ENCODE peak calls at places on chromosomes 11 and 22, in four cellular contexts. One of them, this sample, is unnamed.

GRCh38 chr11:74257934-74258553 is 53.4 kb downstream of the P4HA3 start:
- DNase-seq in small intestine: no peak
- DNase-seq in CD4-positive, alpha-beta T cell: no peak
- DNase-seq in right atrium auricular region: peak; percentile 74
- DNase-seq in this sample: no peak

GRCh38 chr22:20638143-20638870 is 130.9 kb downstream of the MED15 start:
- DNase-seq in small intestine: no peak
- DNase-seq in right atrium auricular region: no peak
- DNase-seq in CD4-positive, alpha-beta T cell: no peak
- DNase-seq in this sample: no peak

GRCh38 chr22:49788492-49788891 is 39.2 kb downstream of the BRD1 start:
- DNase-seq in CD4-positive, alpha-beta T cell: no peak
- DNase-seq in small intestine: no peak
- DNase-seq in right atrium auricular region: peak; percentile 84
- DNase-seq in this sample: no peak

GRCh38 chr11:125268611-125269010 is 104.1 kb downstream of the PKNOX2 start:
- DNase-seq in small intestine: no peak
- DNase-seq in right atrium auricular region: no peak
- DNase-seq in CD4-positive, alpha-beta T cell: no peak
- DNase-seq in this sample: no peak

GRCh38 chr11:47980907-47981621 is 705 bp downstream of the PTPRJ start:
- DNase-seq in small intestine: peak; percentile 35
- DNase-seq in CD4-positive, alpha-beta T cell: no peak
- DNase-seq in right atrium auricular region: no peak
- DNase-seq in this sample: no peak

GRCh38 chr11:95764267-95764898 is 25.2 kb downstream of the FAM76B start:
- DNase-seq in CD4-positive, alpha-beta T cell: no peak
- DNase-seq in right atrium auricular region: no peak
- DNase-seq in small intestine: peak; percentile 52
- DNase-seq in this sample: no peak

GRCh38 chr22:29030618-29031235 is 30.9 kb downstream of the C22orf31 start:
- DNase-seq in small intestine: peak; percentile 74
- DNase-seq in right atrium auricular region: peak; percentile 72
- DNase-seq in CD4-positive, alpha-beta T cell: no peak
- DNase-seq in this sample: no peak

GRCh38 chr11:117203069-117203407 is 3.9 kb downstream of the TAGLN start:
- DNase-seq in right atrium auricular region: no peak
- DNase-seq in CD4-positive, alpha-beta T cell: no peak
- DNase-seq in small intestine: no peak
- DNase-seq in this sample: no peak

GRCh38 chr22:26474687-26475086 is 8.9 kb downstream of the HPS4 start:
- DNase-seq in right atrium auricular region: no peak
- DNase-seq in small intestine: no peak
- DNase-seq in CD4-positive, alpha-beta T cell: no peak
- DNase-seq in this sample: no peak

GRCh38 chr22:36616682-36617081 is 86.9 kb downstream of the CACNG2 start:
- DNase-seq in small intestine: no peak
- DNase-seq in right atrium auricular region: no peak
- DNase-seq in CD4-positive, alpha-beta T cell: no peak
- DNase-seq in this sample: no peak
- H3K27me3 ChIP-seq in small intestine: no peaks in the 10 kb centered on the region
- H3K27me3 ChIP-seq in right atrium auricular region: no peaks in the 10 kb centered on the region
- H3K27me3 ChIP-seq in CD4-positive, alpha-beta T cell: peaks cover 26% of the 10 kb centered on the region
- H3K27me3 ChIP-seq in this sample: no peaks in the 10 kb centered on the region

GRCh38 chr11:71386232-71386631 is 62.0 kb downstream of the DHCR7 start:
- DNase-seq in CD4-positive, alpha-beta T cell: no peak
- DNase-seq in right atrium auricular region: no peak
- DNase-seq in small intestine: no peak
- DNase-seq in this sample: no peak

GRCh38 chr11:71385091-71385490 is 63.1 kb downstream of the DHCR7 start:
- DNase-seq in right atrium auricular region: no peak
- DNase-seq in CD4-positive, alpha-beta T cell: no peak
- DNase-seq in small intestine: no peak
- DNase-seq in this sample: no peak

GRCh38 chr11:71381781-71382505 is 66.2 kb downstream of the DHCR7 start:
- DNase-seq in small intestine: no peak
- DNase-seq in CD4-positive, alpha-beta T cell: no peak
- DNase-seq in right atrium auricular region: no peak
- DNase-seq in this sample: no peak

GRCh38 chr11:71383461-71383860 is 64.7 kb downstream of the DHCR7 start:
- DNase-seq in right atrium auricular region: no peak
- DNase-seq in CD4-positive, alpha-beta T cell: no peak
- DNase-seq in small intestine: no peak
- DNase-seq in this sample: no peak

GRCh38 chr11:71384561-71384960 is 63.6 kb downstream of the DHCR7 start:
- DNase-seq in CD4-positive, alpha-beta T cell: no peak
- DNase-seq in right atrium auricular region: no peak
- DNase-seq in small intestine: peak; percentile 29
- DNase-seq in this sample: no peak
- H3K27me3 ChIP-seq in CD4-positive, alpha-beta T cell: no peaks in the 10 kb centered on the region
- H3K27me3 ChIP-seq in right atrium auricular region: no peaks in the 10 kb centered on the region
- H3K27me3 ChIP-seq in small intestine: no peaks in the 10 kb centered on the region
- H3K27me3 ChIP-seq in this sample: no peaks in the 10 kb centered on the region

DNA sequence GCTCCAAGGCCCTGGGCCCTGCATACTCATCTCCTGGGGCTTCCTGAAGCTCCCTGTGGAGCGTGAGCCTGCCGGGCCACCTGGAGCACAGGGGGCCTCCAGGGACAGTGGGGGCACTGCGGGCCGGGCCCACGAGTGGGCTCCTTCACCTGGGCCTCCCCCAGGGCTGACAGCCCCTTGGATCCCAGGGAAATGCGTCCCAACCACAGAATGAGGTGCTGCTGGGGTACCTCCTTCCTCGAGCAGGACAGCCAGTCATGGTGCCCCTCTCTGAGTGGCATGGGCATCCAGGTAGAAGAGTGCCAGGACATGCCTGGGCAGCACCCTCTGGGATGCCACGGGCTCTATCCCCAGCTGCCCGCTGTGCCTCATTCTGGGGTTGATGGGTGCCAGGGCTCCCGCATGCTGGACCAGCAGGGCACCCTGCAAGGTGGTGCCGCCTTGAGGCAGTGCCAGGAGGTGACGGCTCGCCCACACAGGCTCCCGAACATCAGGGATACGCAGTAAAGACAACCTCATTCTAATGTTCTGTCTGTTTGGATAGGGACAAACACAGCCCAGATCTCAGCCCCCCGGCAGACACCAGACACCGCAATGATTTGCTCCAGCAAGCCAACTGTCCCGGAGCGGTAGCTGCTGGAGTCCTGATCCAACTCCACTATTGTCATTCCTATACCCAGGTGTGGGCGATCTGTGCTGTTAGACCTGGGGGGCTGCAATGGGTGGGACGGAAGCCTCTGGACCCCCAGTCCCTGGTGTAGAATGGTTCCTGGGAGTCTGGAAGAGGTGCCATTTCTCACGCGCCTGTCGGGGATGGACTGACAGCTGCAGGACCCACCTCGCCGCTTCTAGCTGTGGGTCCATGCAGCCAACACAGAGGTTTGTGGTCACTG is 25.8 kb downstream of the KRTAP5-5 start:
- DNase-seq in small intestine: no peak
- DNase-seq in right atrium auricular region: no peak
- DNase-seq in CD4-positive, alpha-beta T cell: no peak
- DNase-seq in this sample: no peak
- H3K27me3 ChIP-seq in small intestine: no peaks in the 10 kb centered on the region
- H3K27me3 ChIP-seq in right atrium auricular region: no peaks in the 10 kb centered on the region
- H3K27me3 ChIP-seq in CD4-positive, alpha-beta T cell: no peaks in the 10 kb centered on the region
- H3K27me3 ChIP-seq in this sample: no peaks in the 10 kb centered on the region

DNA sequence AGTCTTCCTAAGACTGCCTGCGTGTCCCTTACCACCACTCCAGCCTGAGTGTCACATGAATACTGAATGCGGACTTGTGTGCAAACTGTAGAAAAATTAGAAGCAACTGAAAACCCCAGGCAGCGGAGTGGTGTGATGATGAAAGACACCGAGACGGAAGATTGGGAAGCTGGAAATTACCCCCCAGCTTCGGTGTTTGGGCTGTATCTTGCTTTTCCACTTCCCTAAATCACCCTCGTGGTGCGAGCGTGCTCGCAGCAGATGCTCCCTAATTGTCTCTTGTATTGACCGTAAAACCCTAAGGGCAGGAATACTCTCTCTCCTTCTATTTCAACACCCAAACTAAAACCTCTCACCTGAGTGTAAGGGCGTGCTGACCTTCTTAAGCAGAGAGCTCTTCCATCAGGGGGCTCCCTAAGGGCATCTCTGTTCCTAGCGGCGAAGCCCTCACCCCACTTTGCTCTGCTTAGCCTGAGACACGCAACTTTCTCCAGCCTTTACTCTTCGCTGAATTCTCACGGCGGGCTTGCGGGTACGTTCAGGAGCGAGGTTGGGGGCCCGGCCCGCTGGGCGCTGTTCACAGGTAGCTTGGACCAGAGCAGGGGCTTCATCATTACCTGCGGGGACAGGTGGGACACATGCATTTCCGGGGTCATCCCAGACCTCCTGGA is 62.4 kb downstream of the CRYBB2 start:
- DNase-seq in right atrium auricular region: no peak
- DNase-seq in CD4-positive, alpha-beta T cell: no peak
- DNase-seq in small intestine: no peak
- DNase-seq in this sample: no peak
- H3K27me3 ChIP-seq in right atrium auricular region: peaks cover 13% of the 10 kb centered on the region
- H3K27me3 ChIP-seq in CD4-positive, alpha-beta T cell: peaks cover 43% of the 10 kb centered on the region
- H3K27me3 ChIP-seq in small intestine: peaks cover 9% of the 10 kb centered on the region
- H3K27me3 ChIP-seq in this sample: peaks cover 7% of the 10 kb centered on the region

DNA sequence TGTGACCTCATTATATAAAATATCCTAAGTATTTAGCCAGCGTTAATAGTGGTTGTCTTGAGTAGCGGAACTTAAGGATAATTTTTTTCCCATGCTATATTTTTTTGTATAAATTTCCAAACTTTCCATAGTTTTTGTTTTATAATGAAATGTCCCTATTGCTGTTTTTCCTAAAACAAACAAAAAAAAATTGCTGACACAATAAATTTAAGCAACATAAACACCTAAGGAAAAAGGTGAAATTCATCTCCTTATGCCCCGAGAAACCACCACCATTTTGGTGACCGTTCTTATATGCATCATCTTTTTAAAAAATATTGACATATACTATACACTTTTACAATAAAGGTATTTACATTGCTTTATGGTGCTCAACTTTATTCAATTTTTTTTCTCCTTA is 708.8 kb upstream of the ANO5 start:
- DNase-seq in small intestine: no peak
- DNase-seq in right atrium auricular region: no peak
- DNase-seq in CD4-positive, alpha-beta T cell: no peak
- DNase-seq in this sample: no peak
- H3K27me3 ChIP-seq in small intestine: no peaks in the 10 kb centered on the region
- H3K27me3 ChIP-seq in right atrium auricular region: no peaks in the 10 kb centered on the region
- H3K27me3 ChIP-seq in CD4-positive, alpha-beta T cell: no peaks in the 10 kb centered on the region
- H3K27me3 ChIP-seq in this sample: no peaks in the 10 kb centered on the region

DNA sequence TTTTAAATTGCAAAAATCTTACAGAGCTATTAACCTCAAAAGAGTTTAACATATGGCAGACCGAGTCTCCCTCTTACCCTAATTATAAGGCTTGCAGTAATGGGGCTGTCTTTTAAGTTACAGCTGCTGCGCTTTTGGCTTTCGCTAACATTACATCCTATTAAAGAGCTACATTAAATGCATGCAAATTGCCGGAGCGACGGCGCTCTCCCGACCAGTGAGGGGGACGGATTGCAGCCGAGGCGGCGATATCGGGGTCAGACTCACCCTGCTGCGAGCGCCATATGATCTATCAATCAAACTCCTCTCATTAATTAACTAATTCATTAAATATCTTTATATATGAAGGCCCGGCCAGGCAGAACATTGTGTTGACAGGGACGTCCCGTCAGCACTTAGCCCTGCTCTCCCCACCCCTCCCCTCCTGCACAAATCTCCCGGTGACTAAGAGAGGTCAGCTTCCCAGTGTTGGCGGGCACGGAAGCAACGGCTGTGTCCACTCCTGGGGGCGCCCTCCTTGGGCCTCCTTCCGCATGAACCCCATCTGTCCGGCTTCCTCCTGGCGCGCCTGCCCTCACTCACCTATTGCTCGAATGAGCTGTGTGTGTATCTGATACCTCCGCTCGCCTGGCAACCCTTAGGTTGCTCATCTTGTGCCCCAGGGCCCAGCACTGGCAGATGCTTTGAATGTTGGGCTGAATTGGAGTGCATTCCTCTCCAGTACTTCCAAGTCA is 156.0 kb upstream of the CADM1 start:
- DNase-seq in small intestine: peak; percentile 3
- DNase-seq in right atrium auricular region: no peak
- DNase-seq in CD4-positive, alpha-beta T cell: no peak
- DNase-seq in this sample: no peak
- H3K27me3 ChIP-seq in small intestine: no peaks in the 10 kb centered on the region
- H3K27me3 ChIP-seq in right atrium auricular region: no peaks in the 10 kb centered on the region
- H3K27me3 ChIP-seq in CD4-positive, alpha-beta T cell: peaks cover 25% of the 10 kb centered on the region
- H3K27me3 ChIP-seq in this sample: peaks cover 63% of the 10 kb centered on the region

DNA sequence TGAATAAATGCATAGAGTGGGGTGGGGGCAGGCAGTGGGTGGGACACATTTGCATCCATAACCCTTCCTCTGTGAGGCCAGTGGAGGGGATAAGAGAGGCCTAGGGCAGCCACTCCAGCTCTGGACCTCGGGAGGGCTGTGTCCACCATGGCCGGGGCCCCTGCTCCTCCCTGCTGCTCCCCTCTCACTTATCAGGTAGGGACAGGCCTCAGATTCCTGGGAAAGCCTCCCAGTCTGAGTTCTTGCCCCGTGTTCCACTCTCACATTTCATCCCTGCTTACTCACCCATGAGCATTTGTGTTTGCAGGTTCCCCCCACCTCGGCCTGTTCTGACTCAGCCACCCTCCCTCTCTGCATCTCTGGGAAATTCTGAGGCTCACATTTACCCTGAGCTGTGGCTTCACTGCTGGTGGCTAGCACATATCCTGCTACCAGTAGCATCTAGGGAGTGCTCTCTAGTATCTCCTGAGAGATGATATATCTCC is 128.7 kb upstream of the TOP3B start:
- DNase-seq in right atrium auricular region: no peak
- DNase-seq in small intestine: no peak
- DNase-seq in CD4-positive, alpha-beta T cell: no peak
- DNase-seq in this sample: no peak
- H3K27me3 ChIP-seq in right atrium auricular region: no peaks in the 10 kb centered on the region
- H3K27me3 ChIP-seq in small intestine: no peaks in the 10 kb centered on the region
- H3K27me3 ChIP-seq in CD4-positive, alpha-beta T cell: no peaks in the 10 kb centered on the region
- H3K27me3 ChIP-seq in this sample: no peaks in the 10 kb centered on the region

DNA sequence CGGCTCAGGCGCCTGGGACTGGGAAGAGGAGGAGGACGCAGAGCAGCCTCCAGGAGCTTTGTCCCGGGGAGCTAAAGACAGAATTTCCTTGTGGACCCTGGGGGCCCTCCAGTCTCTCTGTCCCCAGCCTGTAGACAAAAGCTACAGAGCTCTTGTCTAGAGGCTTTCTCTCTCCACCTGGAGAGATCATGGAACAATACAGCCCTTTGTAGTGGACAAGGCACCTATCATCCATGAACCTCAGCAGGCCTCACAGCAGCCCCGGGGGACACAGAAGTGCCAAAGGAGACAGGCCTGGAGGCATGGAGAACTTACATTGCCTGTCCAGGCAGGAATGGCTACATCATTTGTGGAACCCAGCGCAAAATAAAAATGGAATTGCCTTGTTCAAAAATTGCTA is 55.7 kb upstream of the TTLL12 start:
- DNase-seq in CD4-positive, alpha-beta T cell: no peak
- DNase-seq in right atrium auricular region: no peak
- DNase-seq in small intestine: no peak
- DNase-seq in this sample: no peak
- H3K27me3 ChIP-seq in CD4-positive, alpha-beta T cell: no peaks in the 10 kb centered on the region
- H3K27me3 ChIP-seq in right atrium auricular region: no peaks in the 10 kb centered on the region
- H3K27me3 ChIP-seq in small intestine: no peaks in the 10 kb centered on the region
- H3K27me3 ChIP-seq in this sample: no peaks in the 10 kb centered on the region

GRCh38 chr11:2489103-2489502 is 44.3 kb downstream of the KCNQ1 start:
- DNase-seq in right atrium auricular region: no peak
- DNase-seq in small intestine: no peak
- DNase-seq in CD4-positive, alpha-beta T cell: no peak
- DNase-seq in this sample: no peak
- H3K27me3 ChIP-seq in right atrium auricular region: no peaks in the 10 kb centered on the region
- H3K27me3 ChIP-seq in small intestine: no peaks in the 10 kb centered on the region
- H3K27me3 ChIP-seq in CD4-positive, alpha-beta T cell: no peaks in the 10 kb centered on the region
- H3K27me3 ChIP-seq in this sample: no peaks in the 10 kb centered on the region

This sample was measured in esophagus squamous epithelium.